ENCODE peak calls at places on chromosomes 13 and 19, in four cellular contexts. W, R, B and Q are unnamed samples.

GRCh38 chr13:32427852-32428580 is at the start of gene N4BP2L1:
- DNase-seq in B (no peak), R (peak; percentile 9), W (peak; percentile 76), Q (peak; percentile 96)

GRCh38 chr13:95492044-95492801 is 60.3 kb upstream of the CLDN10 start:
- DNase-seq in B (no peak), R (peak; percentile 55), W (no peak), Q (no peak)

GRCh38 chr13:49502954-49503353 is 7.2 kb downstream of the PHF11 start:
- DNase-seq in W (no peak), R (no peak), B (no peak), Q (no peak)

GRCh38 chr19:35436477-35437141 is 11.4 kb upstream of the FFAR2 start:
- DNase-seq in R (peak; percentile 55), B (no peak), W (no peak), Q (no peak)

GRCh38 chr13:40565282-40566148 is 100.9 kb downstream of the FOXO1 start:
- DNase-seq in W (no peak), B (no peak), R (no peak), Q (no peak)

GRCh38 chr19:2984196-2984490 is 6.8 kb downstream of the TLE6 start:
- DNase-seq in R (no peak), B (no peak), W (no peak), Q (no peak)

GRCh38 chr13:100443278-100443997 is 145.2 kb downstream of the GGACT start:
- DNase-seq in R (no peak), W (no peak), B (no peak), Q (no peak)

GRCh38 chr13:95212962-95213850 is 88.0 kb downstream of the ABCC4 start:
- DNase-seq in R (no peak), W (no peak), B (no peak), Q (no peak)

GRCh38 chr19:688214-688613 is 7.0 kb downstream of the PRSS57 start:
- DNase-seq in B (no peak), R (no peak), W (no peak), Q (no peak)

GRCh38 chr19:45663800-45664199 is 4.2 kb upstream of the GIPR start:
- DNase-seq in W (no peak), R (no peak), B (no peak), Q (no peak)

GRCh38 chr13:81686877-81687276 is 1346.0 kb upstream of the SPRY2 start:
- DNase-seq in W (no peak), R (no peak), B (no peak), Q (no peak)

DNA sequence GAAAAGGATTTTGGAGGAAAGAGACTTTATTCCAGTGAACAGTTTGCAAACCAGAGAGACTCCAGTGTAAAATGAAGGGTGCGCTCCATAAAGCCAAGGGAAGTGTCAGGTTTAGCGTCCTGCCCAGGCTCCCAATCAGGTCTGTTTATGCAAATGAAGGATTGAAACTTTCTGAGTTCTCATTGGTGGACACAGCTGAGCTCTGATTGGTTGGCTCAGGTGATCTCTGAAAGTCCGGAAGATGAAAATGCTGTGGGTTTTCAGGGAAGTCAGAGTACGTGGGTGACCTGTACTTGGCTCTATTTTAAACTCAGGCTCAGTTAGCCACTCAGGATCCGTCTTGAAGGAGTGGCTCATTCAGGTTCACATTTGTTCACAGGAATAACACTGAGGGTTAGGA is 28.7 kb upstream of the CD33 start:
- DNase-seq in W (no peak), R (no peak), B (no peak), Q (no peak)
- TF ChIP-seq PHF8 in W (no peak), R (no peak), B (no peak), Q (no peak)

GRCh38 chr13:50894042-50894441 is 15.5 kb upstream of the RNASEH2B start:
- DNase-seq in B (no peak), R (no peak), W (no peak), Q (no peak)

GRCh38 chr13:50901701-50902100 is 7.9 kb upstream of the RNASEH2B start:
- DNase-seq in B (no peak), R (no peak), W (no peak), Q (no peak)

GRCh38 chr13:50893211-50893852 is 16.3 kb upstream of the RNASEH2B start:
- DNase-seq in B (no peak), R (no peak), W (no peak), Q (no peak)

GRCh38 chr13:50894504-50894903 is 15.1 kb upstream of the RNASEH2B start:
- DNase-seq in W (no peak), R (no peak), B (no peak), Q (no peak)

GRCh38 chr13:50898338-50898737 is 11.3 kb upstream of the RNASEH2B start:
- DNase-seq in B (no peak), R (no peak), W (no peak), Q (no peak)
- TF ChIP-seq CEBPB in B (no peak), R (no peak), W (no peak), Q (no peak)

DNA sequence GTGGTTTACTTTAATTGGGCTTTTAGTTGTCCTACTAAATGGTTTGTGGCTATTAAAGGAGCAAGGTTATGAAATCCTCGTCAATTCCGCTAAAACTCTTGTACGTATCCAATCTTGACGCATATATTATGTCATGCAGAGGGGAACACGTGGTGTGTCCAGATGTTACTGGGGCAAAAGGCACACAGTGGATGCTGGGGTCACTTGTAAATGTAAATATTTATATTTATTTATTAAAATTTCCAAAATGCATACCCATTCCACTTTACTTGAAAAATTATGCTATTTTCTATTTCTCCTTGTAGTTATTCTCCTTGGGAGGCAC is 36.7 kb upstream of the SLC46A3 start:
- DNase-seq in R (no peak), W (no peak), B (no peak), Q (no peak)
- TF ChIP-seq PHF8 in R (no peak), W (no peak), B (no peak), Q (no peak)

GRCh38 chr19:54430306-54431254 is 15.3 kb downstream of the TTYH1 start:
- DNase-seq in W (peak; percentile 94), B (peak; percentile 87), R (peak; percentile 66), Q (no peak)
- TF ChIP-seq CEBPB in W (no peak), B (no peak), R (no peak), Q (no peak)

GRCh38 chr13:91132786-91133185 is 214.7 kb upstream of the MIR17HG start:
- DNase-seq in W (no peak), B (no peak), R (no peak), Q (no peak)

GRCh38 chr13:91135376-91135775 is 212.1 kb upstream of the MIR17HG start:
- DNase-seq in B (no peak), R (no peak), W (no peak), Q (no peak)

GRCh38 chr13:91132381-91132780 is 215.1 kb upstream of the MIR17HG start:
- DNase-seq in W (no peak), R (no peak), B (no peak), Q (no peak)

GRCh38 chr13:91134773-91135124 is 212.7 kb upstream of the MIR17HG start:
- DNase-seq in R (no peak), W (no peak), B (no peak), Q (no peak)

GRCh38 chr13:91133941-91134772 is 213.3 kb upstream of the MIR17HG start:
- DNase-seq in W (no peak), R (peak; percentile 57), B (peak; percentile 96), Q (peak; percentile 63)
- TF ChIP-seq PHF8 in W (no peak), R (no peak), B (no peak), Q (no peak)

GRCh38 chr13:51324714-51325440 is 14.6 kb upstream of the SERPINE3 start:
- DNase-seq in B (no peak), R (no peak), W (no peak), Q (no peak)
- TF ChIP-seq CEBPB in B (no peak), R (no peak), W (no peak), Q (no peak)